ENCODE peak calls at places on chromosomes 6 and 20, in nine cellular contexts. One of them, this sample, is unnamed.

GRCh38 chr20:43870484-43870883 is 44.2 kb upstream of the TOX2 start:
- DNase-seq in epithelial cell of esophagus: no peak
- DNase-seq in A172: peak; percentile 22
- DNase-seq in Peyer's patch: no peak
- DNase-seq in astrocyte: peak; percentile 52
- DNase-seq in activated CD8-positive, alpha-beta memory T cell treated with anti-CD3 and anti-CD28 coated beads for 1 hour: no peak
- DNase-seq in stimulated activated naive B cell treated with anti-CD40 and anti-IgM and Interleukin-4, amounts not matched to agents 10 μg/mL and 1 μg/mL and 100 μg/mL, for 72 hours: no peak
- DNase-seq in HFFc6: no peak
- DNase-seq in fibroblast of lung: peak; percentile 59
- DNase-seq in this sample: no peak

GRCh38 chr6:116764961-116765841 is at the start of gene FAM162B:
- DNase-seq in fibroblast of lung: peak; percentile 31
- DNase-seq in stimulated activated naive B cell treated with anti-CD40 and anti-IgM and Interleukin-4, amounts not matched to agents 10 μg/mL and 1 μg/mL and 100 μg/mL, for 72 hours: no peak
- DNase-seq in epithelial cell of esophagus: peak; percentile 11
- DNase-seq in HFFc6: no peak
- DNase-seq in astrocyte: peak; percentile 5
- DNase-seq in activated CD8-positive, alpha-beta memory T cell treated with anti-CD3 and anti-CD28 coated beads for 1 hour: no peak
- DNase-seq in Peyer's patch: no peak
- DNase-seq in A172: no peak
- DNase-seq in this sample: peak; percentile 28

GRCh38 chr6:134826889-134827737 is 122.8 kb downstream of the ALDH8A1 start:
- DNase-seq in A172: peak; percentile 99
- DNase-seq in fibroblast of lung: peak; percentile 100
- DNase-seq in activated CD8-positive, alpha-beta memory T cell treated with anti-CD3 and anti-CD28 coated beads for 1 hour: no peak
- DNase-seq in stimulated activated naive B cell treated with anti-CD40 and anti-IgM and Interleukin-4, amounts not matched to agents 10 μg/mL and 1 μg/mL and 100 μg/mL, for 72 hours: no peak
- DNase-seq in astrocyte: peak; percentile 100
- DNase-seq in HFFc6: peak; percentile 95
- DNase-seq in Peyer's patch: no peak
- DNase-seq in epithelial cell of esophagus: peak; percentile 74
- DNase-seq in this sample: no peak

GRCh38 chr6:108650781-108651180 is 90.1 kb downstream of the FOXO3 start:
- DNase-seq in epithelial cell of esophagus: peak; percentile 86
- DNase-seq in A172: no peak
- DNase-seq in stimulated activated naive B cell treated with anti-CD40 and anti-IgM and Interleukin-4, amounts not matched to agents 10 μg/mL and 1 μg/mL and 100 μg/mL, for 72 hours: peak; percentile 22
- DNase-seq in astrocyte: peak; percentile 73
- DNase-seq in fibroblast of lung: peak; percentile 80
- DNase-seq in HFFc6: peak; percentile 48
- DNase-seq in Peyer's patch: no peak
- DNase-seq in activated CD8-positive, alpha-beta memory T cell treated with anti-CD3 and anti-CD28 coated beads for 1 hour: no peak
- DNase-seq in this sample: no peak

GRCh38 chr6:138278326-138278725 is 60.0 kb upstream of the PBOV1 start:
- DNase-seq in activated CD8-positive, alpha-beta memory T cell treated with anti-CD3 and anti-CD28 coated beads for 1 hour: no peak
- DNase-seq in stimulated activated naive B cell treated with anti-CD40 and anti-IgM and Interleukin-4, amounts not matched to agents 10 μg/mL and 1 μg/mL and 100 μg/mL, for 72 hours: no peak
- DNase-seq in epithelial cell of esophagus: peak; percentile 59
- DNase-seq in astrocyte: peak; percentile 6
- DNase-seq in fibroblast of lung: peak; percentile 23
- DNase-seq in A172: no peak
- DNase-seq in HFFc6: peak; percentile 8
- DNase-seq in Peyer's patch: no peak
- DNase-seq in this sample: no peak

GRCh38 chr6:164183556-164184123 is 769.1 kb downstream of the QKI start:
- DNase-seq in A172: no peak
- DNase-seq in HFFc6: no peak
- DNase-seq in activated CD8-positive, alpha-beta memory T cell treated with anti-CD3 and anti-CD28 coated beads for 1 hour: no peak
- DNase-seq in epithelial cell of esophagus: no peak
- DNase-seq in fibroblast of lung: no peak
- DNase-seq in stimulated activated naive B cell treated with anti-CD40 and anti-IgM and Interleukin-4, amounts not matched to agents 10 μg/mL and 1 μg/mL and 100 μg/mL, for 72 hours: no peak
- DNase-seq in astrocyte: no peak
- DNase-seq in Peyer's patch: no peak
- DNase-seq in this sample: no peak

GRCh38 chr20:62334881-62335280 is 32.1 kb downstream of the ADRM1 start:
- DNase-seq in astrocyte: no peak
- DNase-seq in epithelial cell of esophagus: no peak
- DNase-seq in fibroblast of lung: no peak
- DNase-seq in Peyer's patch: no peak
- DNase-seq in activated CD8-positive, alpha-beta memory T cell treated with anti-CD3 and anti-CD28 coated beads for 1 hour: no peak
- DNase-seq in HFFc6: no peak
- DNase-seq in A172: no peak
- DNase-seq in stimulated activated naive B cell treated with anti-CD40 and anti-IgM and Interleukin-4, amounts not matched to agents 10 μg/mL and 1 μg/mL and 100 μg/mL, for 72 hours: no peak
- DNase-seq in this sample: no peak

GRCh38 chr20:31811796-31812728 is 7.1 kb upstream of the MYLK2 start:
- DNase-seq in HFFc6: peak; percentile 50
- DNase-seq in activated CD8-positive, alpha-beta memory T cell treated with anti-CD3 and anti-CD28 coated beads for 1 hour: no peak
- DNase-seq in stimulated activated naive B cell treated with anti-CD40 and anti-IgM and Interleukin-4, amounts not matched to agents 10 μg/mL and 1 μg/mL and 100 μg/mL, for 72 hours: no peak
- DNase-seq in astrocyte: peak; percentile 87
- DNase-seq in A172: peak; percentile 92
- DNase-seq in Peyer's patch: no peak
- DNase-seq in fibroblast of lung: peak; percentile 89
- DNase-seq in epithelial cell of esophagus: no peak
- DNase-seq in this sample: no peak

GRCh38 chr6:38364775-38365174 is 275.0 kb downstream of the BTBD9 start:
- DNase-seq in A172: no peak
- DNase-seq in fibroblast of lung: no peak
- DNase-seq in epithelial cell of esophagus: peak; percentile 15
- DNase-seq in astrocyte: no peak
- DNase-seq in Peyer's patch: no peak
- DNase-seq in HFFc6: no peak
- DNase-seq in stimulated activated naive B cell treated with anti-CD40 and anti-IgM and Interleukin-4, amounts not matched to agents 10 μg/mL and 1 μg/mL and 100 μg/mL, for 72 hours: no peak
- DNase-seq in activated CD8-positive, alpha-beta memory T cell treated with anti-CD3 and anti-CD28 coated beads for 1 hour: no peak
- DNase-seq in this sample: no peak

GRCh38 chr6:12516070-12516469 is 200.5 kb upstream of the PHACTR1 start:
- DNase-seq in HFFc6: no peak
- DNase-seq in astrocyte: no peak
- DNase-seq in activated CD8-positive, alpha-beta memory T cell treated with anti-CD3 and anti-CD28 coated beads for 1 hour: no peak
- DNase-seq in fibroblast of lung: no peak
- DNase-seq in stimulated activated naive B cell treated with anti-CD40 and anti-IgM and Interleukin-4, amounts not matched to agents 10 μg/mL and 1 μg/mL and 100 μg/mL, for 72 hours: no peak
- DNase-seq in A172: no peak
- DNase-seq in epithelial cell of esophagus: peak; percentile 15
- DNase-seq in Peyer's patch: no peak
- DNase-seq in this sample: peak; percentile 41

GRCh38 chr6:41768545-41769308 is 11.0 kb downstream of the FRS3 start:
- DNase-seq in HFFc6: no peak
- DNase-seq in A172: no peak
- DNase-seq in astrocyte: no peak
- DNase-seq in Peyer's patch: no peak
- DNase-seq in fibroblast of lung: no peak
- DNase-seq in activated CD8-positive, alpha-beta memory T cell treated with anti-CD3 and anti-CD28 coated beads for 1 hour: no peak
- DNase-seq in stimulated activated naive B cell treated with anti-CD40 and anti-IgM and Interleukin-4, amounts not matched to agents 10 μg/mL and 1 μg/mL and 100 μg/mL, for 72 hours: no peak
- DNase-seq in epithelial cell of esophagus: peak; percentile 42
- DNase-seq in this sample: peak; percentile 60

GRCh38 chr20:15818651-15819071 is 754.6 kb downstream of the KIF16B start:
- DNase-seq in activated CD8-positive, alpha-beta memory T cell treated with anti-CD3 and anti-CD28 coated beads for 1 hour: no peak
- DNase-seq in Peyer's patch: no peak
- DNase-seq in astrocyte: no peak
- DNase-seq in HFFc6: no peak
- DNase-seq in A172: no peak
- DNase-seq in fibroblast of lung: no peak
- DNase-seq in epithelial cell of esophagus: peak; percentile 75
- DNase-seq in stimulated activated naive B cell treated with anti-CD40 and anti-IgM and Interleukin-4, amounts not matched to agents 10 μg/mL and 1 μg/mL and 100 μg/mL, for 72 hours: no peak
- DNase-seq in this sample: no peak

GRCh38 chr6:23905301-23905700 is 220.7 kb upstream of the NRSN1 start:
- DNase-seq in astrocyte: no peak
- DNase-seq in HFFc6: no peak
- DNase-seq in fibroblast of lung: no peak
- DNase-seq in A172: no peak
- DNase-seq in epithelial cell of esophagus: no peak
- DNase-seq in stimulated activated naive B cell treated with anti-CD40 and anti-IgM and Interleukin-4, amounts not matched to agents 10 μg/mL and 1 μg/mL and 100 μg/mL, for 72 hours: no peak
- DNase-seq in activated CD8-positive, alpha-beta memory T cell treated with anti-CD3 and anti-CD28 coated beads for 1 hour: no peak
- DNase-seq in Peyer's patch: no peak
- DNase-seq in this sample: no peak

GRCh38 chr20:32637311-32637710 is 36.4 kb downstream of the C20orf203 start:
- DNase-seq in epithelial cell of esophagus: no peak
- DNase-seq in Peyer's patch: no peak
- DNase-seq in fibroblast of lung: no peak
- DNase-seq in HFFc6: no peak
- DNase-seq in activated CD8-positive, alpha-beta memory T cell treated with anti-CD3 and anti-CD28 coated beads for 1 hour: no peak
- DNase-seq in astrocyte: no peak
- DNase-seq in stimulated activated naive B cell treated with anti-CD40 and anti-IgM and Interleukin-4, amounts not matched to agents 10 μg/mL and 1 μg/mL and 100 μg/mL, for 72 hours: no peak
- DNase-seq in A172: no peak
- DNase-seq in this sample: no peak

GRCh38 chr6:89081129-89081422 is 525 bp downstream of the PNRC1 start:
- DNase-seq in A172: no peak
- DNase-seq in fibroblast of lung: no peak
- DNase-seq in epithelial cell of esophagus: peak; percentile 10
- DNase-seq in stimulated activated naive B cell treated with anti-CD40 and anti-IgM and Interleukin-4, amounts not matched to agents 10 μg/mL and 1 μg/mL and 100 μg/mL, for 72 hours: no peak
- DNase-seq in HFFc6: no peak
- DNase-seq in activated CD8-positive, alpha-beta memory T cell treated with anti-CD3 and anti-CD28 coated beads for 1 hour: no peak
- DNase-seq in astrocyte: no peak
- DNase-seq in Peyer's patch: no peak
- DNase-seq in this sample: no peak

GRCh38 chr6:81589465-81590313 is 162.8 kb downstream of the TENT5A start:
- DNase-seq in activated CD8-positive, alpha-beta memory T cell treated with anti-CD3 and anti-CD28 coated beads for 1 hour: no peak
- DNase-seq in fibroblast of lung: no peak
- DNase-seq in A172: no peak
- DNase-seq in stimulated activated naive B cell treated with anti-CD40 and anti-IgM and Interleukin-4, amounts not matched to agents 10 μg/mL and 1 μg/mL and 100 μg/mL, for 72 hours: no peak
- DNase-seq in Peyer's patch: no peak
- DNase-seq in astrocyte: no peak
- DNase-seq in epithelial cell of esophagus: no peak
- DNase-seq in HFFc6: no peak
- DNase-seq in this sample: no peak

GRCh38 chr6:140670013-140670412 is 1295.6 kb upstream of the CITED2 start:
- DNase-seq in A172: no peak
- DNase-seq in fibroblast of lung: peak; percentile 51
- DNase-seq in astrocyte: peak; percentile 43
- DNase-seq in activated CD8-positive, alpha-beta memory T cell treated with anti-CD3 and anti-CD28 coated beads for 1 hour: no peak
- DNase-seq in Peyer's patch: no peak
- DNase-seq in epithelial cell of esophagus: peak; percentile 47
- DNase-seq in stimulated activated naive B cell treated with anti-CD40 and anti-IgM and Interleukin-4, amounts not matched to agents 10 μg/mL and 1 μg/mL and 100 μg/mL, for 72 hours: no peak
- DNase-seq in HFFc6: no peak
- DNase-seq in this sample: no peak

GRCh38 chr6:82095091-82095490 is 152.5 kb downstream of the IBTK start:
- DNase-seq in fibroblast of lung: no peak
- DNase-seq in stimulated activated naive B cell treated with anti-CD40 and anti-IgM and Interleukin-4, amounts not matched to agents 10 μg/mL and 1 μg/mL and 100 μg/mL, for 72 hours: no peak
- DNase-seq in Peyer's patch: no peak
- DNase-seq in activated CD8-positive, alpha-beta memory T cell treated with anti-CD3 and anti-CD28 coated beads for 1 hour: no peak
- DNase-seq in A172: no peak
- DNase-seq in astrocyte: no peak
- DNase-seq in HFFc6: no peak
- DNase-seq in epithelial cell of esophagus: no peak
- DNase-seq in this sample: no peak

GRCh38 chr20:24686156-24686555 is 216.7 kb downstream of the SYNDIG1 start:
- DNase-seq in A172: no peak
- DNase-seq in stimulated activated naive B cell treated with anti-CD40 and anti-IgM and Interleukin-4, amounts not matched to agents 10 μg/mL and 1 μg/mL and 100 μg/mL, for 72 hours: no peak
- DNase-seq in HFFc6: no peak
- DNase-seq in activated CD8-positive, alpha-beta memory T cell treated with anti-CD3 and anti-CD28 coated beads for 1 hour: no peak
- DNase-seq in fibroblast of lung: no peak
- DNase-seq in Peyer's patch: peak; percentile 19
- DNase-seq in astrocyte: no peak
- DNase-seq in epithelial cell of esophagus: no peak
- DNase-seq in this sample: no peak

GRCh38 chr6:122803056-122803695 is 14.1 kb downstream of the SMPDL3A start:
- DNase-seq in epithelial cell of esophagus: no peak
- DNase-seq in activated CD8-positive, alpha-beta memory T cell treated with anti-CD3 and anti-CD28 coated beads for 1 hour: no peak
- DNase-seq in HFFc6: peak; percentile 9
- DNase-seq in A172: no peak
- DNase-seq in astrocyte: peak; percentile 60
- DNase-seq in Peyer's patch: no peak
- DNase-seq in fibroblast of lung: peak; percentile 63
- DNase-seq in stimulated activated naive B cell treated with anti-CD40 and anti-IgM and Interleukin-4, amounts not matched to agents 10 μg/mL and 1 μg/mL and 100 μg/mL, for 72 hours: no peak
- DNase-seq in this sample: no peak

GRCh38 chr6:142883011-142883410 is 62.0 kb downstream of the HIVEP2 start:
- DNase-seq in activated CD8-positive, alpha-beta memory T cell treated with anti-CD3 and anti-CD28 coated beads for 1 hour: no peak
- DNase-seq in fibroblast of lung: peak; percentile 89
- DNase-seq in HFFc6: peak; percentile 49
- DNase-seq in Peyer's patch: no peak
- DNase-seq in A172: no peak
- DNase-seq in stimulated activated naive B cell treated with anti-CD40 and anti-IgM and Interleukin-4, amounts not matched to agents 10 μg/mL and 1 μg/mL and 100 μg/mL, for 72 hours: no peak
- DNase-seq in astrocyte: peak; percentile 90
- DNase-seq in epithelial cell of esophagus: no peak
- DNase-seq in this sample: no peak

GRCh38 chr6:32189742-32190053 is 304 bp downstream of the PBX2 start:
- DNase-seq in A172: no peak
- DNase-seq in epithelial cell of esophagus: no peak
- DNase-seq in activated CD8-positive, alpha-beta memory T cell treated with anti-CD3 and anti-CD28 coated beads for 1 hour: no peak
- DNase-seq in astrocyte: no peak
- DNase-seq in stimulated activated naive B cell treated with anti-CD40 and anti-IgM and Interleukin-4, amounts not matched to agents 10 μg/mL and 1 μg/mL and 100 μg/mL, for 72 hours: no peak
- DNase-seq in HFFc6: no peak
- DNase-seq in fibroblast of lung: no peak
- DNase-seq in Peyer's patch: no peak
- DNase-seq in this sample: no peak

GRCh38 chr6:112234596-112234995 is 19.8 kb downstream of the LAMA4 start:
- DNase-seq in epithelial cell of esophagus: no peak
- DNase-seq in astrocyte: peak; percentile 75
- DNase-seq in Peyer's patch: no peak
- DNase-seq in A172: no peak
- DNase-seq in activated CD8-positive, alpha-beta memory T cell treated with anti-CD3 and anti-CD28 coated beads for 1 hour: no peak
- DNase-seq in fibroblast of lung: peak; percentile 80
- DNase-seq in stimulated activated naive B cell treated with anti-CD40 and anti-IgM and Interleukin-4, amounts not matched to agents 10 μg/mL and 1 μg/mL and 100 μg/mL, for 72 hours: no peak
- DNase-seq in HFFc6: no peak
- DNase-seq in this sample: no peak

GRCh38 chr20:49207071-49207470 is 12.1 kb upstream of the DDX27 start:
- DNase-seq in activated CD8-positive, alpha-beta memory T cell treated with anti-CD3 and anti-CD28 coated beads for 1 hour: no peak
- DNase-seq in fibroblast of lung: no peak
- DNase-seq in stimulated activated naive B cell treated with anti-CD40 and anti-IgM and Interleukin-4, amounts not matched to agents 10 μg/mL and 1 μg/mL and 100 μg/mL, for 72 hours: no peak
- DNase-seq in epithelial cell of esophagus: no peak
- DNase-seq in HFFc6: no peak
- DNase-seq in Peyer's patch: no peak
- DNase-seq in A172: no peak
- DNase-seq in astrocyte: no peak
- DNase-seq in this sample: no peak

GRCh38 chr6:107533415-107534059 is 43.6 kb downstream of the SOBP start:
- DNase-seq in astrocyte: no peak
- DNase-seq in epithelial cell of esophagus: no peak
- DNase-seq in activated CD8-positive, alpha-beta memory T cell treated with anti-CD3 and anti-CD28 coated beads for 1 hour: no peak
- DNase-seq in fibroblast of lung: no peak
- DNase-seq in stimulated activated naive B cell treated with anti-CD40 and anti-IgM and Interleukin-4, amounts not matched to agents 10 μg/mL and 1 μg/mL and 100 μg/mL, for 72 hours: no peak
- DNase-seq in A172: no peak
- DNase-seq in Peyer's patch: no peak
- DNase-seq in HFFc6: no peak
- DNase-seq in this sample: no peak

GRCh38 chr6:33639559-33639958 is 18.4 kb downstream of the ITPR3 start:
- DNase-seq in astrocyte: no peak
- DNase-seq in A172: no peak
- DNase-seq in activated CD8-positive, alpha-beta memory T cell treated with anti-CD3 and anti-CD28 coated beads for 1 hour: no peak
- DNase-seq in Peyer's patch: no peak
- DNase-seq in fibroblast of lung: no peak
- DNase-seq in HFFc6: no peak
- DNase-seq in stimulated activated naive B cell treated with anti-CD40 and anti-IgM and Interleukin-4, amounts not matched to agents 10 μg/mL and 1 μg/mL and 100 μg/mL, for 72 hours: no peak
- DNase-seq in epithelial cell of esophagus: no peak
- DNase-seq in this sample: no peak

GRCh38 chr6:45618259-45618658 is 240.5 kb upstream of the SUPT3H start:
- DNase-seq in fibroblast of lung: no peak
- DNase-seq in HFFc6: no peak
- DNase-seq in A172: no peak
- DNase-seq in stimulated activated naive B cell treated with anti-CD40 and anti-IgM and Interleukin-4, amounts not matched to agents 10 μg/mL and 1 μg/mL and 100 μg/mL, for 72 hours: no peak
- DNase-seq in epithelial cell of esophagus: no peak
- DNase-seq in Peyer's patch: no peak
- DNase-seq in astrocyte: no peak
- DNase-seq in activated CD8-positive, alpha-beta memory T cell treated with anti-CD3 and anti-CD28 coated beads for 1 hour: no peak
- DNase-seq in this sample: no peak

GRCh38 chr20:17262786-17263185 is 35.9 kb downstream of the PCSK2 start:
- DNase-seq in activated CD8-positive, alpha-beta memory T cell treated with anti-CD3 and anti-CD28 coated beads for 1 hour: no peak
- DNase-seq in A172: no peak
- DNase-seq in epithelial cell of esophagus: no peak
- DNase-seq in HFFc6: no peak
- DNase-seq in stimulated activated naive B cell treated with anti-CD40 and anti-IgM and Interleukin-4, amounts not matched to agents 10 μg/mL and 1 μg/mL and 100 μg/mL, for 72 hours: no peak
- DNase-seq in astrocyte: no peak
- DNase-seq in Peyer's patch: no peak
- DNase-seq in fibroblast of lung: no peak
- DNase-seq in this sample: no peak

GRCh38 chr20:412081-412480 is 4.0 kb downstream of the RBCK1 start:
- DNase-seq in epithelial cell of esophagus: no peak
- DNase-seq in fibroblast of lung: no peak
- DNase-seq in stimulated activated naive B cell treated with anti-CD40 and anti-IgM and Interleukin-4, amounts not matched to agents 10 μg/mL and 1 μg/mL and 100 μg/mL, for 72 hours: no peak
- DNase-seq in activated CD8-positive, alpha-beta memory T cell treated with anti-CD3 and anti-CD28 coated beads for 1 hour: no peak
- DNase-seq in astrocyte: no peak
- DNase-seq in HFFc6: no peak
- DNase-seq in Peyer's patch: no peak
- DNase-seq in A172: no peak
- DNase-seq in this sample: no peak

GRCh38 chr6:108837236-108837971 is 10.8 kb upstream of the ARMC2 start:
- DNase-seq in stimulated activated naive B cell treated with anti-CD40 and anti-IgM and Interleukin-4, amounts not matched to agents 10 μg/mL and 1 μg/mL and 100 μg/mL, for 72 hours: peak; percentile 11
- DNase-seq in HFFc6: no peak
- DNase-seq in astrocyte: peak; percentile 17
- DNase-seq in Peyer's patch: no peak
- DNase-seq in fibroblast of lung: peak; percentile 27
- DNase-seq in activated CD8-positive, alpha-beta memory T cell treated with anti-CD3 and anti-CD28 coated beads for 1 hour: no peak
- DNase-seq in epithelial cell of esophagus: no peak
- DNase-seq in A172: peak; percentile 4
- DNase-seq in this sample: no peak

GRCh38 chr6:149766156-149766768 is 16.7 kb downstream of the PCMT1 start:
- DNase-seq in HFFc6: peak; percentile 61
- DNase-seq in epithelial cell of esophagus: peak; percentile 32
- DNase-seq in astrocyte: peak; percentile 43
- DNase-seq in A172: peak; percentile 10
- DNase-seq in activated CD8-positive, alpha-beta memory T cell treated with anti-CD3 and anti-CD28 coated beads for 1 hour: no peak
- DNase-seq in Peyer's patch: no peak
- DNase-seq in fibroblast of lung: peak; percentile 56
- DNase-seq in stimulated activated naive B cell treated with anti-CD40 and anti-IgM and Interleukin-4, amounts not matched to agents 10 μg/mL and 1 μg/mL and 100 μg/mL, for 72 hours: no peak
- DNase-seq in this sample: peak; percentile 23